ENCODE peak calls at places on chromosomes 3 and 15, in nine cellular contexts. One of them, this sample, is unnamed. For H3K4me1, the result is how much of the 10 kb centered on the place peaks cover.

GRCh38 chr3:29271501-29271900 is 9.4 kb upstream of the RBMS3 start:
- DNase-seq in thyroid gland: no peak
- DNase-seq in endodermal cell: no peak
- DNase-seq in fibroblast of lung: no peak
- DNase-seq in aorta: no peak
- DNase-seq in gastrocnemius medialis: no peak
- DNase-seq in heart right ventricle: no peak
- DNase-seq in Peyer's patch: no peak
- DNase-seq in vagina: no peak
- DNase-seq in this sample: no peak

GRCh38 chr3:174862101-174862500 is 3.0 kb downstream of the NAALADL2 start:
- DNase-seq in thyroid gland: peak
- DNase-seq in endodermal cell: peak
- DNase-seq in fibroblast of lung: no peak
- DNase-seq in aorta: no peak
- DNase-seq in gastrocnemius medialis: no peak
- DNase-seq in heart right ventricle: no peak
- DNase-seq in Peyer's patch: no peak
- DNase-seq in vagina: no peak
- DNase-seq in this sample: peak

GRCh38 chr15:65368300-65368617 is 9.5 kb downstream of the IGDCC3 start:
- DNase-seq in thyroid gland: peak
- DNase-seq in endodermal cell: peak
- DNase-seq in fibroblast of lung: no peak
- DNase-seq in aorta: no peak
- DNase-seq in gastrocnemius medialis: no peak
- DNase-seq in heart right ventricle: peak
- DNase-seq in Peyer's patch: peak
- DNase-seq in vagina: no peak
- DNase-seq in this sample: no peak

GRCh38 chr3:15291589-15292541 is 40.5 kb downstream of the SH3BP5 start:
- DNase-seq in thyroid gland: no peak
- DNase-seq in endodermal cell: no peak
- DNase-seq in fibroblast of lung: peak
- DNase-seq in aorta: no peak
- DNase-seq in gastrocnemius medialis: no peak
- DNase-seq in heart right ventricle: no peak
- DNase-seq in Peyer's patch: no peak
- DNase-seq in vagina: no peak
- DNase-seq in this sample: no peak

GRCh38 chr15:65945616-65946015 is 76.3 kb downstream of the RAB11A start:
- DNase-seq in thyroid gland: no peak
- DNase-seq in endodermal cell: peak
- DNase-seq in fibroblast of lung: no peak
- DNase-seq in aorta: no peak
- DNase-seq in gastrocnemius medialis: no peak
- DNase-seq in heart right ventricle: no peak
- DNase-seq in Peyer's patch: no peak
- DNase-seq in vagina: no peak
- DNase-seq in this sample: no peak

GRCh38 chr15:89912674-89913396 is at the start of gene ARPIN:
- DNase-seq in thyroid gland: peak
- DNase-seq in endodermal cell: peak
- DNase-seq in fibroblast of lung: peak
- DNase-seq in aorta: peak
- DNase-seq in gastrocnemius medialis: no peak
- DNase-seq in heart right ventricle: peak
- DNase-seq in Peyer's patch: peak
- DNase-seq in vagina: no peak
- DNase-seq in this sample: peak

GRCh38 chr3:45932112-45932511 is 11.2 kb upstream of the CXCR6 start:
- DNase-seq in thyroid gland: no peak
- DNase-seq in endodermal cell: no peak
- DNase-seq in fibroblast of lung: no peak
- DNase-seq in aorta: no peak
- DNase-seq in gastrocnemius medialis: no peak
- DNase-seq in heart right ventricle: no peak
- DNase-seq in Peyer's patch: peak
- DNase-seq in vagina: no peak
- DNase-seq in this sample: no peak

GRCh38 chr3:171358171-171358890 is 101.9 kb downstream of the TNIK start:
- DNase-seq in thyroid gland: no peak
- DNase-seq in endodermal cell: no peak
- DNase-seq in fibroblast of lung: peak
- DNase-seq in aorta: no peak
- DNase-seq in gastrocnemius medialis: no peak
- DNase-seq in heart right ventricle: no peak
- DNase-seq in Peyer's patch: no peak
- DNase-seq in vagina: no peak
- DNase-seq in this sample: no peak

GRCh38 chr3:21462151-21462550 is 288.9 kb downstream of the ZNF385D start:
- DNase-seq in thyroid gland: no peak
- DNase-seq in endodermal cell: no peak
- DNase-seq in fibroblast of lung: peak
- DNase-seq in aorta: no peak
- DNase-seq in gastrocnemius medialis: no peak
- DNase-seq in heart right ventricle: no peak
- DNase-seq in Peyer's patch: no peak
- DNase-seq in vagina: no peak
- DNase-seq in this sample: no peak

GRCh38 chr3:188853896-188854295 is 317.9 kb upstream of the TPRG1 start:
- DNase-seq in thyroid gland: no peak
- DNase-seq in endodermal cell: no peak
- DNase-seq in fibroblast of lung: peak
- DNase-seq in aorta: no peak
- DNase-seq in gastrocnemius medialis: no peak
- DNase-seq in heart right ventricle: no peak
- DNase-seq in Peyer's patch: no peak
- DNase-seq in vagina: no peak
- DNase-seq in this sample: peak

GRCh38 chr3:194098036-194098871 is 37.7 kb upstream of the HES1 start:
- DNase-seq in thyroid gland: peak
- DNase-seq in endodermal cell: no peak
- DNase-seq in fibroblast of lung: no peak
- DNase-seq in aorta: no peak
- DNase-seq in gastrocnemius medialis: no peak
- DNase-seq in heart right ventricle: peak
- DNase-seq in Peyer's patch: no peak
- DNase-seq in vagina: no peak
- DNase-seq in this sample: no peak
- H3K4me1 ChIP-seq in thyroid gland: under half
- H3K4me1 ChIP-seq in endodermal cell: under half
- H3K4me1 ChIP-seq in fibroblast of lung: under half
- H3K4me1 ChIP-seq in aorta: under half
- H3K4me1 ChIP-seq in gastrocnemius medialis: under half
- H3K4me1 ChIP-seq in heart right ventricle: under half
- H3K4me1 ChIP-seq in Peyer's patch: under half
- H3K4me1 ChIP-seq in vagina: under half
- H3K4me1 ChIP-seq in this sample: under half

GRCh38 chr15:68574629-68575028 is 4.2 kb upstream of the CORO2B start:
- DNase-seq in thyroid gland: no peak
- DNase-seq in endodermal cell: no peak
- DNase-seq in fibroblast of lung: no peak
- DNase-seq in aorta: peak
- DNase-seq in gastrocnemius medialis: no peak
- DNase-seq in heart right ventricle: no peak
- DNase-seq in Peyer's patch: peak
- DNase-seq in vagina: no peak
- DNase-seq in this sample: no peak
- H3K4me1 ChIP-seq in thyroid gland: under half
- H3K4me1 ChIP-seq in endodermal cell: under half
- H3K4me1 ChIP-seq in fibroblast of lung: under half
- H3K4me1 ChIP-seq in aorta: under half
- H3K4me1 ChIP-seq in gastrocnemius medialis: under half
- H3K4me1 ChIP-seq in heart right ventricle: under half
- H3K4me1 ChIP-seq in Peyer's patch: under half
- H3K4me1 ChIP-seq in vagina: under half
- H3K4me1 ChIP-seq in this sample: under half

DNA sequence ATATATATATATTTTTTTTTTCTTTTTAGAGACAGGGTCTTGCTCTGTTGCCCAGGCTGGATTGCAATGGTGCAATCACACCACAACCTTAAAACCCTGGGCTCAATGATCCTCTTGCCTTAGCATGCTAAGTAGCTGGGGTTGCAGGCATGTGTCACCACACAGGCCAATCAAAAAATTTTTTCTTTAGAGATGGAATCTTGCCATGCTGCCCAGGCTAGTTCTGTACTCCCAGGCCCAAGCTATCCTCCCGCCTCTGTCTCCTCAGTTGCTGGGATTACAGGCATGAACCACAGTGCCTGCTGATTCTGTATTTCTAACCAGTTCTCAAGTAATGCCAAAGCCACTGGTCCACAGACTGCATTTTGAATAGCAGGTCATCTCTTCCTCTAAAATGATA is 291.3 kb upstream of the ZPLD1 start:
- DNase-seq in thyroid gland: no peak
- DNase-seq in endodermal cell: no peak
- DNase-seq in fibroblast of lung: no peak
- DNase-seq in aorta: no peak
- DNase-seq in gastrocnemius medialis: no peak
- DNase-seq in heart right ventricle: no peak
- DNase-seq in Peyer's patch: no peak
- DNase-seq in vagina: no peak
- DNase-seq in this sample: no peak
- H3K4me1 ChIP-seq in thyroid gland: under half
- H3K4me1 ChIP-seq in endodermal cell: under half
- H3K4me1 ChIP-seq in fibroblast of lung: under half
- H3K4me1 ChIP-seq in aorta: under half
- H3K4me1 ChIP-seq in gastrocnemius medialis: under half
- H3K4me1 ChIP-seq in heart right ventricle: under half
- H3K4me1 ChIP-seq in Peyer's patch: under half
- H3K4me1 ChIP-seq in vagina: under half
- H3K4me1 ChIP-seq in this sample: under half

GRCh38 chr15:22963546-22964125 is 16.5 kb downstream of the CYFIP1 start:
- DNase-seq in thyroid gland: no peak
- DNase-seq in endodermal cell: no peak
- DNase-seq in fibroblast of lung: no peak
- DNase-seq in aorta: no peak
- DNase-seq in gastrocnemius medialis: no peak
- DNase-seq in heart right ventricle: no peak
- DNase-seq in Peyer's patch: peak
- DNase-seq in vagina: no peak
- DNase-seq in this sample: peak
- H3K4me1 ChIP-seq in thyroid gland: under half
- H3K4me1 ChIP-seq in endodermal cell: under half
- H3K4me1 ChIP-seq in fibroblast of lung: under half
- H3K4me1 ChIP-seq in aorta: under half
- H3K4me1 ChIP-seq in gastrocnemius medialis: under half
- H3K4me1 ChIP-seq in heart right ventricle: under half
- H3K4me1 ChIP-seq in Peyer's patch: under half
- H3K4me1 ChIP-seq in vagina: half or more
- H3K4me1 ChIP-seq in this sample: under half

This sample was measured in foreskin keratinocyte.